ENCODE peak calls at places on chromosome 9, in nine cellular contexts. N, H, Q, C, M, F, A, E and P are unnamed samples.

GRCh38 chr9:99282406-99282805 is 60.3 kb downstream of the SEC61B start:
- DNase-seq in N (no peak), H (no peak), Q (no peak), C (no peak), M (no peak), F (no peak), A (no peak), E (no peak), P (no peak)

GRCh38 chr9:127033784-127034183 is 88.7 kb downstream of the ANGPTL2 start:
- DNase-seq in N (peak), H (no peak), Q (peak), C (no peak), M (no peak), F (no peak), A (peak), E (no peak), P (no peak)

GRCh38 chr9:10045598-10045997 is 567.2 kb downstream of the PTPRD start:
- DNase-seq in N (peak), H (no peak), Q (peak), C (no peak), M (no peak), F (no peak), A (no peak), E (no peak), P (peak)

GRCh38 chr9:26054600-26055516 is 376.6 kb upstream of the TUSC1 start:
- DNase-seq in N (no peak), H (no peak), Q (no peak), C (no peak), M (no peak), F (no peak), A (peak), E (no peak), P (no peak)

GRCh38 chr9:126791406-126792230 is 13.2 kb upstream of the ZBTB43 start:
- DNase-seq in N (peak), H (peak), Q (peak), C (no peak), M (peak), F (no peak), A (peak), E (no peak), P (peak)

GRCh38 chr9:137109250-137110146 is 5.0 kb downstream of the DPP7 start:
- DNase-seq in N (no peak), H (no peak), Q (no peak), C (no peak), M (no peak), F (no peak), A (no peak), E (peak), P (no peak)

GRCh38 chr9:36559036-36559695 is 13.5 kb upstream of the MELK start:
- DNase-seq in N (peak), H (no peak), Q (peak), C (no peak), M (no peak), F (no peak), A (peak), E (no peak), P (peak)

GRCh38 chr9:119688547-119688946 is 319.3 kb upstream of the BRINP1 start:
- DNase-seq in N (no peak), H (no peak), Q (no peak), C (no peak), M (no peak), F (no peak), A (no peak), E (no peak), P (no peak)

GRCh38 chr9:13033959-13034695 is 245.4 kb downstream of the MPDZ start:
- DNase-seq in N (peak), H (peak), Q (peak), C (peak), M (peak), F (no peak), A (peak), E (peak), P (peak)

GRCh38 chr9:92631452-92632211 is 38.3 kb downstream of the IPPK start:
- DNase-seq in N (no peak), H (no peak), Q (no peak), C (no peak), M (no peak), F (no peak), A (no peak), E (no peak), P (no peak)

GRCh38 chr9:121053544-121053943 is 3.5 kb upstream of the C5 start:
- DNase-seq in N (no peak), H (no peak), Q (no peak), C (no peak), M (no peak), F (no peak), A (no peak), E (no peak), P (no peak)

GRCh38 chr9:88425538-88425950 is 37.3 kb downstream of the SPIN1 start:
- DNase-seq in N (peak), H (no peak), Q (peak), C (no peak), M (no peak), F (no peak), A (no peak), E (no peak), P (peak)

GRCh38 chr9:72537671-72538070 is 16.3 kb downstream of the TMC1 start:
- DNase-seq in N (no peak), H (no peak), Q (no peak), C (no peak), M (no peak), F (no peak), A (no peak), E (no peak), P (peak)

GRCh38 chr9:136688274-136689107 is 1.2 kb upstream of the AGPAT2 start:
- DNase-seq in N (peak), H (no peak), Q (no peak), C (peak), M (no peak), F (no peak), A (no peak), E (no peak), P (no peak)

GRCh38 chr9:86239053-86239770 is 20.2 kb downstream of the C9orf153 start:
- DNase-seq in N (no peak), H (no peak), Q (peak), C (no peak), M (no peak), F (no peak), A (no peak), E (no peak), P (no peak)
- TF ChIP-seq CTCF in N (no peak), H (peak), Q (peak), C (no peak), M (no peak), F (no peak), A (peak), E (peak), P (no peak)

GRCh38 chr9:89442981-89443817 is 54.7 kb downstream of the SEMA4D start:
- DNase-seq in N (no peak), H (no peak), Q (peak), C (no peak), M (no peak), F (no peak), A (peak), E (no peak), P (no peak)
- H3K4me3 ChIP-seq in N (no peak), H (no peak), Q (no peak), C (no peak), M (no peak), F (no peak), A (no peak), E (no peak), P (no peak)

GRCh38 chr9:124390812-124391658 is 24.2 kb downstream of the PSMB7 start:
- DNase-seq in N (peak), H (no peak), Q (no peak), C (no peak), M (no peak), F (no peak), A (no peak), E (no peak), P (peak)

GRCh38 chr9:124394596-124394995 is 20.6 kb downstream of the PSMB7 start:
- DNase-seq in N (no peak), H (no peak), Q (no peak), C (no peak), M (no peak), F (no peak), A (no peak), E (no peak), P (no peak)

GRCh38 chr9:124392254-124392653 is 23.0 kb downstream of the PSMB7 start:
- DNase-seq in N (no peak), H (no peak), Q (no peak), C (no peak), M (no peak), F (no peak), A (no peak), E (no peak), P (no peak)

GRCh38 chr9:124394167-124394566 is 21.1 kb downstream of the PSMB7 start:
- DNase-seq in N (no peak), H (no peak), Q (no peak), C (no peak), M (no peak), F (no peak), A (no peak), E (no peak), P (no peak)

DNA sequence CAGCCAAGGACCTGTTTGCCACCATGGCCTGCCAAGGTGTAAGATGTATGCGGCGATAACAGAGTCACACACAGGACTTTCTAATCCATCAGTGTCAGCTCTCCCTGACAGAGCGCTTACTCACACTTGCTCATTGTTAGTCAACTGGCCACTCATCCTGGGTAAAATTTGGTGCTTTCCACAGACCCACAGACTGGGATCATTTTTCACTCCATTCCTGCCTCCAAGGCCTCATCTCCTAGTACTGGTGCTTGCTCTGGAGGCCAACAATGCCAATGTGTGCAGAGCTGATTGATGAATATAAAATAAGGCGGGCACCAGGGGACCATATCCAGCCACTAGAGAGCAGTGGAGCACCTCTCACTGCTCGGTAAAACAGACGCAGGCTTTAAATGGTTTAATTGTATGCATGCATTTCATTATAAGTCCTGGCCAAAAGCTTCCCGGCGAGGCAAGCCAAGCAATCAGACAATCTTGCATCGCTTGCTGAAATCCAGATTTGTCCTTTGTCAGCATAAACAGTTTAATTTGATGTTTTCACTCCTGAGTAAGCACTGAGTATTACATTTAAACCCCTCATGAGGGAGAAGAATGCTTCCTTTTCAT is 22.3 kb downstream of the PSMB7 start:
- DNase-seq in N (peak), H (peak), Q (peak), C (no peak), M (peak), F (no peak), A (peak), E (peak), P (peak)
- TF ChIP-seq CTCF in N (peak), H (peak), Q (peak), C (peak), M (peak), F (no peak), A (peak), E (peak), P (peak)

DNA sequence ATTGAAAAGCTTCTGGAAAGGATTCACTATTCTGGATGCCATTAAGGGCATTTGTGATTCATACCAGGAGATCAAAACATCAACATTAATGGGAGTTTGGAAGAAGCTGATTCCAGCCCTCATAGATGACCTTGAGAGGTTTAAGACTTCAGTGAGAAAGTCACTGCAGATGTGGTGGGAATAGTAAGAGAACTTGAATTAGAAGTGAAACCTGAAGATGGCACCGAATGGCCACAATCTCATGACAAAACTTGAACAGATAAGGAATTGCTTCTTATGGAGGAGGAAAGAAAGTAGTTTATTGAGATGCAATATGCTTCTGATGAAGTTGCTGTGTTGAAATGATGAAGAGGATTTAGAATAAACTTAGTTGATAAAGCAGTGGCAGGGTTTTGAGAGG is 254.6 kb upstream of the SLC24A2 start:
- DNase-seq in N (no peak), H (no peak), Q (no peak), C (no peak), M (no peak), F (no peak), A (no peak), E (no peak), P (no peak)
- H3K4me3 ChIP-seq in N (no peak), H (no peak), Q (no peak), C (no peak), M (no peak), F (no peak), A (no peak), E (no peak), P (no peak)

GRCh38 chr9:4985376-4986266 is 549 bp downstream of the JAK2 start:
- DNase-seq in N (peak), H (peak), Q (peak), C (no peak), M (no peak), F (peak), A (peak), E (peak), P (peak)
- TF ChIP-seq CTCF in N (no peak), H (no peak), Q (no peak), C (no peak), M (no peak), F (no peak), A (no peak), E (no peak), P (no peak)

GRCh38 chr9:69326261-69326660 is 1.2 kb downstream of the ENTREP1 start:
- DNase-seq in N (no peak), H (no peak), Q (no peak), C (no peak), M (no peak), F (no peak), A (no peak), E (no peak), P (no peak)

GRCh38 chr9:69325409-69326212 is 596 bp downstream of the ENTREP1 start:
- DNase-seq in N (no peak), H (no peak), Q (no peak), C (peak), M (no peak), F (no peak), A (no peak), E (no peak), P (peak)

GRCh38 chr9:69324549-69325401 is at the start of gene ENTREP1:
- DNase-seq in N (peak), H (no peak), Q (peak), C (peak), M (no peak), F (no peak), A (no peak), E (no peak), P (peak)

GRCh38 chr9:69322256-69322655 is 2.8 kb upstream of the ENTREP1 start:
- DNase-seq in N (no peak), H (no peak), Q (no peak), C (no peak), M (no peak), F (no peak), A (no peak), E (no peak), P (peak)

GRCh38 chr9:69323886-69324285 is 1.1 kb upstream of the ENTREP1 start:
- DNase-seq in N (peak), H (no peak), Q (no peak), C (no peak), M (no peak), F (no peak), A (no peak), E (no peak), P (no peak)
- H3K4me3 ChIP-seq in N (no peak), H (no peak), Q (peak), C (no peak), M (no peak), F (no peak), A (no peak), E (no peak), P (no peak)

DNA sequence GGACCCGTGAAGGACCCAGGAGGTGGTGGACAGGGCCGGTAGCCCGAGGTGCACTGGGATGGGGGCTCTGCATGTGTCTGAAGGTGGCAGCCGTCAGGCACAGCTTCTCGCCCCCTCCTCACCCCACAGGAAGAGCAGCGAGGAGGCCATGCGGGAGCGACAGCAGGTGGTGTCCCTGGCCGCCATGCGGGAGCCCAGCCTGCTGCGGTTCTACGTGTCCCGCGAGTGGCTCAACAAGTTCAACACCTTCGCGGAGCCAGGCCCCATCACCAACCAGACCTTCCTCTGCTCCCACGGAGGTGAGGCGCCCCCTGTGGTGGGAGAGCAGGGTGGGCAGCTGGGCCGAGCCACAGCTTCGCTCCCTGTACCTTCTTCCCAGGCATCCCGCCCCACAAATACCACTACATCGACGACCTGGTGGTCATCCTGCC is 39.9 kb downstream of the USP20 start:
- DNase-seq in N (no peak), H (no peak), Q (no peak), C (no peak), M (no peak), F (no peak), A (no peak), E (peak), P (no peak)
- TF ChIP-seq CTCF in N (no peak), H (peak), Q (peak), C (no peak), M (peak), F (no peak), A (peak), E (peak), P (no peak)

GRCh38 chr9:133113928-133114351 is 7.1 kb downstream of the RALGDS start:
- DNase-seq in N (no peak), H (no peak), Q (no peak), C (no peak), M (no peak), F (no peak), A (no peak), E (peak), P (no peak)
- H3K4me3 ChIP-seq in N (no peak), H (no peak), Q (no peak), C (no peak), M (no peak), F (no peak), A (no peak), E (no peak), P (no peak)

DNA sequence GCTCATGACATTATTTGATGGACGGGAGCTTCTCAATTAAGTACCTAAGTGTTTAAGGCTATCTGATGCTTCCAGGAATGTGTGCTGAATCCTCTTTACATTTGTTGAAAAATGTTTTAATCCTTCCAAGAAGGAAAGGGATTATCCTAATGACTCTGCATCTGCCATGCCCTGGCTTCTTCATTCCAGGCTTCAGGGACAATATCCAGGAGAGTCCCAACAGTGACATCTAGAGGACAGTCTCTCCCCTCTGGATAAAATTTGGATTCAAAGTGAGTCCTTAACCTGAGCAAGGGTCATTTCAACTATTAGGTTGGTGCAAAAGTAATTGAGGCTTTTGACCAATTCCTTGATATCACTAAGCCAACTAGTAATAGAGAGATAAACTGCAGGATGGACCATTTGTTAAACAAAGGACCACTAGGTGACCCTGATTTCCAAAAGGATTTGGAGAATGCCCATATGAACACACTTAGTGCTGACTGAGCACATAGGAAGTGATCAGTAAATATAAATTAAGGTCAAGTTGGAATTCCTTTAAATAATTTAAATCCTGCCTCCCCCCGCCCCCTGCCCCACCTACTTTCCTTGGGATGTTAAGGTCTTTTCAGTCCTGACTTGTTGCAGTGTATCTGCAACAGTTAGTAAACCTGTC is 19.1 kb downstream of the TNFSF8 start:
- DNase-seq in N (peak), H (no peak), Q (peak), C (no peak), M (no peak), F (no peak), A (no peak), E (peak), P (peak)
- TF ChIP-seq CTCF in N (peak), H (peak), Q (peak), C (peak), M (peak), F (peak), A (peak), E (peak), P (peak)

GRCh38 chr9:124399999-124400940 is 15.0 kb downstream of the PSMB7 start:
- DNase-seq in N (no peak), H (no peak), Q (no peak), C (no peak), M (no peak), F (no peak), A (no peak), E (no peak), P (peak)
- H3K4me3 ChIP-seq in N (no peak), H (no peak), Q (no peak), C (no peak), M (peak), F (no peak), A (no peak), E (no peak), P (no peak)